ENCODE peak calls at places on chromosome 9, in four cellular contexts. One of them, this sample, is unnamed.

GRCh38 chr9:33263131-33263935 is 1.2 kb downstream of the BAG1 start:
- DNase-seq in H1: no peak
- DNase-seq in mesendoderm: peak
- DNase-seq in IMR-90: no peak
- DNase-seq in this sample: no peak

GRCh38 chr9:136618578-136619547 is 43.9 kb upstream of the EGFL7 start:
- DNase-seq in H1: no peak
- DNase-seq in IMR-90: no peak
- DNase-seq in mesendoderm: no peak
- DNase-seq in this sample: no peak

GRCh38 chr9:137538058-137538457 is 12.1 kb downstream of the PNPLA7 start:
- DNase-seq in mesendoderm: no peak
- DNase-seq in H1: no peak
- DNase-seq in IMR-90: no peak
- DNase-seq in this sample: no peak

GRCh38 chr9:99185328-99185632 is 36.5 kb downstream of the ALG2 start:
- DNase-seq in mesendoderm: no peak
- DNase-seq in IMR-90: no peak
- DNase-seq in H1: no peak
- DNase-seq in this sample: no peak

GRCh38 chr9:86652696-86653095 is 294.6 kb downstream of the GAS1 start:
- DNase-seq in IMR-90: no peak
- DNase-seq in H1: no peak
- DNase-seq in mesendoderm: no peak
- DNase-seq in this sample: no peak

GRCh38 chr9:117546894-117547293 is 132.0 kb upstream of the ASTN2 start:
- DNase-seq in mesendoderm: peak
- DNase-seq in H1: no peak
- DNase-seq in IMR-90: no peak
- DNase-seq in this sample: peak

GRCh38 chr9:137172907-137173794 is 1.3 kb upstream of the TMEM210 start:
- DNase-seq in IMR-90: no peak
- DNase-seq in mesendoderm: no peak
- DNase-seq in H1: no peak
- DNase-seq in this sample: no peak

GRCh38 chr9:129275626-129276247 is 97.7 kb upstream of the IER5L start:
- DNase-seq in H1: no peak
- DNase-seq in IMR-90: peak
- DNase-seq in mesendoderm: peak
- DNase-seq in this sample: peak

GRCh38 chr9:134179595-134179917 is 15.2 kb upstream of the RNU6ATAC start:
- DNase-seq in H1: no peak
- DNase-seq in IMR-90: no peak
- DNase-seq in mesendoderm: no peak
- DNase-seq in this sample: no peak

GRCh38 chr9:18333157-18333556 is 140.8 kb upstream of the ADAMTSL1 start:
- DNase-seq in H1: no peak
- DNase-seq in IMR-90: peak
- DNase-seq in mesendoderm: peak
- DNase-seq in this sample: peak

GRCh38 chr9:72882117-72882775 is 70.6 kb downstream of the ALDH1A1 start:
- DNase-seq in mesendoderm: no peak
- DNase-seq in IMR-90: no peak
- DNase-seq in H1: no peak
- DNase-seq in this sample: no peak

DNA sequence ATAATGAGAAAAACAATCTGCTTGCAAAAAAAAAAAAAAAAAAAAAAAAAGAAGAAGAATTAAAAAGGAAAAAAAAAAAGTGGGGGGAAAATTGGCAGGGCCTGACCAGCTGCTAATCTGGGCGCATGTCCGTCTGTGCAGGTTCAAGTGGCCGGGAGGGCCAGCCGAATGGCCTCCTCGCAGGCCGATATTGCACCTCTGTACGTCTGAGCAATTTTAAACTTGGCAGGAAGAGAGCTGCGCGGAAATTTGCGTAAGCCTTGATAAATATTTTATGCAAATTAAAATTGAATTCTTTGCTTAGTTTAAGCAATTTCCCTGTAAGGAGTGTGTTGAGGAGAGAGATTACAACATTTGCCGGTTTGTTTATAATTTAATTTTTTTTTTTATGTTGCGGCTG is 269.6 kb upstream of the MVB12B start:
- DNase-seq in mesendoderm: no peak
- DNase-seq in IMR-90: no peak
- DNase-seq in H1: no peak
- DNase-seq in this sample: no peak
- H4K5ac ChIP-seq in mesendoderm: no peak
- H4K5ac ChIP-seq in IMR-90: no peak
- H4K5ac ChIP-seq in H1: no peak
- H4K5ac ChIP-seq in this sample: no peak

DNA sequence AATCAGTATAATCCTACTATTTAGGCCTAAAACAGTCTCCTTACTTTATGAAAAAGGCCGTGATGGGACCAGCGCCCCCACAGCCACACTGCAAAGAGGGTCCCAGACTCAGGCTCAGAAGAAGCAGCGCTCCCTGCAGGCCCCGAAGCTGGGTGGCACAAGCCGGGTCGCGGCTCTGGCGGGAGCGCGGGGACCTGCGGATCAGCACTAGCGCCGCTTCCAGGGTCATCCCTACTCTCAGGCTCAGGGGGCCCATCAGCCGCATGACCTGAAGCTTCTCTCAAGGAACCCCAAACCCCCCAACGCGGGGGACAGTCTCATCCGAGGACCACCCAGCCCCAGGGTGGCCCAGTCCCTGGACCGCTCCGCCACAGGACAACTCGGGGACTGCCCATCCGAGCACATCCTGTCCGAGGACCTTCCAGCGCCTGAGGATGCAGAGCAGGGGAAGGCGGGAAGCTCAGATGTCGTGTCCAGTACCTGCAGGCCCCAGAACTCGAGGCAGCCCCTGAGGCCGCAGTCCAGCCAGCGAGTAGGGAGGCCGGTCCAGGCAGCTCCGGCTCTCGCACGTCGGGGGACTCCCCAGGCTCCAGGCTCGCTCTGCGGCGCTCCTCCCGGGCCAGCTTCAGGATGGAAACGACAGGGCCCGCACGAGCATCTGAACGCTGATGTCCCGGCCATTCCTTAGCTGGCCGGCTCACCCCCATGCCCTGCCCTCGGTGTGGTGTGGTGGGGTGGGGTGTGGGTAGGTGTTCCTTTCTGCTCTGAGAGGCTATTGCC is 32.4 kb upstream of the CDK20 start:
- DNase-seq in IMR-90: no peak
- DNase-seq in H1: peak
- DNase-seq in mesendoderm: no peak
- DNase-seq in this sample: peak
- H2BK5ac ChIP-seq in IMR-90: no peak
- H2BK5ac ChIP-seq in H1: no peak
- H2BK5ac ChIP-seq in mesendoderm: no peak
- H2BK5ac ChIP-seq in this sample: no peak

GRCh38 chr9:108607607-108608006 is 248.2 kb downstream of the ACTL7B start:
- DNase-seq in mesendoderm: no peak
- DNase-seq in IMR-90: no peak
- DNase-seq in H1: no peak
- DNase-seq in this sample: no peak

GRCh38 chr9:108609227-108609894 is 246.4 kb downstream of the ACTL7B start:
- DNase-seq in mesendoderm: no peak
- DNase-seq in H1: no peak
- DNase-seq in IMR-90: no peak
- DNase-seq in this sample: no peak

GRCh38 chr9:108612510-108612909 is 243.3 kb downstream of the ACTL7B start:
- DNase-seq in IMR-90: no peak
- DNase-seq in mesendoderm: no peak
- DNase-seq in H1: no peak
- DNase-seq in this sample: no peak

GRCh38 chr9:108606408-108606807 is 249.4 kb downstream of the ACTL7B start:
- DNase-seq in H1: no peak
- DNase-seq in mesendoderm: no peak
- DNase-seq in IMR-90: no peak
- DNase-seq in this sample: no peak

GRCh38 chr9:108609895-108610253 is 245.9 kb downstream of the ACTL7B start:
- DNase-seq in H1: no peak
- DNase-seq in IMR-90: no peak
- DNase-seq in mesendoderm: no peak
- DNase-seq in this sample: no peak
- H3K56ac ChIP-seq in H1: no peak
- H3K56ac ChIP-seq in IMR-90: no peak
- H3K56ac ChIP-seq in mesendoderm: no peak
- H3K56ac ChIP-seq in this sample: no peak

DNA sequence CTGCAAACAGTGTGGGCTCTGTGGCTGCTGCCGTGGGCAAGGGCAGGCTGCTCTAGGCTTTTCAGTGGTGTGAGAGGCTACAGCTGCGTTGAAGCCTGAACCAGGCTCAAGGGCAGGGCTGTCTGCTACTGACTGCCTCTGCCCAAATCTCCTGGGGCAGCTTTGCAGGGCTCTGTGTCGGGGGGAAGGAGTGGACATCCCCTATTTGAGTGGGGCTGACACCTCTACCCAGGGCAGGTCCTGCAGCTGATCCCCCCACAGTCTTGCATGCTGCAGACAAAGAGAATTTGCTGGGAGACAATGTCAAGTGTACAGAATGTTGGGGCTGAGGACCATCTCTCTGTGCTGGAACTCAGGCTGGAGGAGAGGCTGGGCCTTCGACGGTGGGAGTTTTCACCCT is 240.2 kb downstream of the PBX3 start:
- DNase-seq in IMR-90: no peak
- DNase-seq in mesendoderm: no peak
- DNase-seq in H1: peak
- DNase-seq in this sample: no peak
- H4K5ac ChIP-seq in IMR-90: no peak
- H4K5ac ChIP-seq in mesendoderm: no peak
- H4K5ac ChIP-seq in H1: no peak
- H4K5ac ChIP-seq in this sample: no peak